ENCODE peak calls at places on chromosomes 5 and 9, in four cellular contexts. One of them, this sample, is unnamed.

GRCh38 chr5:83827111-83827541 is 106.5 kb upstream of the HAPLN1 start:
- DNase-seq in small intestine: no peak
- DNase-seq in thyroid gland: no peak
- DNase-seq in CD8-positive, alpha-beta T cell: no peak
- DNase-seq in this sample: no peak

GRCh38 chr9:77475641-77476473 is 172.3 kb downstream of the GNA14 start:
- DNase-seq in small intestine: no peak
- DNase-seq in thyroid gland: no peak
- DNase-seq in CD8-positive, alpha-beta T cell: no peak
- DNase-seq in this sample: peak; percentile 63

GRCh38 chr5:151745071-151745705 is 13.2 kb downstream of the ATOX1 start:
- DNase-seq in small intestine: no peak
- DNase-seq in thyroid gland: peak; percentile 97
- DNase-seq in CD8-positive, alpha-beta T cell: no peak
- DNase-seq in this sample: no peak

GRCh38 chr9:121399883-121400607 is 30.0 kb upstream of the STOM start:
- DNase-seq in small intestine: peak; percentile 77
- DNase-seq in thyroid gland: no peak
- DNase-seq in CD8-positive, alpha-beta T cell: no peak
- DNase-seq in this sample: peak; percentile 57

GRCh38 chr5:172777381-172778222 is 6.6 kb upstream of the DUSP1 start:
- DNase-seq in small intestine: peak; percentile 96
- DNase-seq in thyroid gland: peak; percentile 60
- DNase-seq in CD8-positive, alpha-beta T cell: peak; percentile 69
- DNase-seq in this sample: peak; percentile 64

GRCh38 chr9:113570749-113571711 is 107.5 kb downstream of the RGS3 start:
- DNase-seq in small intestine: no peak
- DNase-seq in thyroid gland: no peak
- DNase-seq in CD8-positive, alpha-beta T cell: no peak
- DNase-seq in this sample: no peak

GRCh38 chr5:124480022-124480421 is 266.4 kb downstream of the ZNF608 start:
- DNase-seq in small intestine: no peak
- DNase-seq in thyroid gland: no peak
- DNase-seq in CD8-positive, alpha-beta T cell: no peak
- DNase-seq in this sample: no peak

GRCh38 chr9:35164711-35165110 is 2.9 kb downstream of the UNC13B start:
- DNase-seq in small intestine: no peak
- DNase-seq in thyroid gland: no peak
- DNase-seq in CD8-positive, alpha-beta T cell: no peak
- DNase-seq in this sample: no peak

GRCh38 chr9:123072407-123072995 is 39.0 kb downstream of the GPR21 start:
- DNase-seq in small intestine: no peak
- DNase-seq in thyroid gland: no peak
- DNase-seq in CD8-positive, alpha-beta T cell: no peak
- DNase-seq in this sample: no peak

GRCh38 chr9:123074627-123075026 is 41.2 kb downstream of the GPR21 start:
- DNase-seq in small intestine: no peak
- DNase-seq in thyroid gland: no peak
- DNase-seq in CD8-positive, alpha-beta T cell: no peak
- DNase-seq in this sample: no peak

GRCh38 chr9:123070210-123070609 is 36.7 kb downstream of the GPR21 start:
- DNase-seq in small intestine: no peak
- DNase-seq in thyroid gland: no peak
- DNase-seq in CD8-positive, alpha-beta T cell: no peak
- DNase-seq in this sample: no peak

GRCh38 chr9:123073441-123073840 is 40.0 kb downstream of the GPR21 start:
- DNase-seq in small intestine: no peak
- DNase-seq in thyroid gland: no peak
- DNase-seq in CD8-positive, alpha-beta T cell: no peak
- DNase-seq in this sample: no peak

GRCh38 chr9:123073991-123074422 is 40.5 kb downstream of the GPR21 start:
- DNase-seq in small intestine: no peak
- DNase-seq in thyroid gland: no peak
- DNase-seq in CD8-positive, alpha-beta T cell: no peak
- DNase-seq in this sample: no peak
- H3K4me1 ChIP-seq in small intestine: no peaks in the 10 kb centered on the region
- H3K4me1 ChIP-seq in thyroid gland: peaks cover 26% of the 10 kb centered on the region
- H3K4me1 ChIP-seq in CD8-positive, alpha-beta T cell: no peaks in the 10 kb centered on the region
- H3K4me1 ChIP-seq in this sample: no peaks in the 10 kb centered on the region

GRCh38 chr9:20608582-20608981 is 13.7 kb downstream of the MLLT3 start:
- DNase-seq in small intestine: no peak
- DNase-seq in thyroid gland: no peak
- DNase-seq in CD8-positive, alpha-beta T cell: no peak
- DNase-seq in this sample: no peak
- H3K4me1 ChIP-seq in small intestine: peaks cover 2% of the 10 kb centered on the region
- H3K4me1 ChIP-seq in thyroid gland: peaks cover 47% of the 10 kb centered on the region
- H3K4me1 ChIP-seq in CD8-positive, alpha-beta T cell: peaks cover 38% of the 10 kb centered on the region
- H3K4me1 ChIP-seq in this sample: no peaks in the 10 kb centered on the region

GRCh38 chr9:7402704-7403389 is 396.7 kb downstream of the DMAC1 start:
- DNase-seq in small intestine: no peak
- DNase-seq in thyroid gland: no peak
- DNase-seq in CD8-positive, alpha-beta T cell: no peak
- DNase-seq in this sample: no peak
- H3K4me1 ChIP-seq in small intestine: no peaks in the 10 kb centered on the region
- H3K4me1 ChIP-seq in thyroid gland: no peaks in the 10 kb centered on the region
- H3K4me1 ChIP-seq in CD8-positive, alpha-beta T cell: no peaks in the 10 kb centered on the region
- H3K4me1 ChIP-seq in this sample: no peaks in the 10 kb centered on the region

GRCh38 chr5:74389531-74390305 is 250.8 kb downstream of the ENC1 start:
- DNase-seq in small intestine: no peak
- DNase-seq in thyroid gland: no peak
- DNase-seq in CD8-positive, alpha-beta T cell: no peak
- DNase-seq in this sample: no peak
- H3K4me1 ChIP-seq in small intestine: peaks cover 2% of the 10 kb centered on the region
- H3K4me1 ChIP-seq in thyroid gland: no peaks in the 10 kb centered on the region
- H3K4me1 ChIP-seq in CD8-positive, alpha-beta T cell: no peaks in the 10 kb centered on the region
- H3K4me1 ChIP-seq in this sample: no peaks in the 10 kb centered on the region

DNA sequence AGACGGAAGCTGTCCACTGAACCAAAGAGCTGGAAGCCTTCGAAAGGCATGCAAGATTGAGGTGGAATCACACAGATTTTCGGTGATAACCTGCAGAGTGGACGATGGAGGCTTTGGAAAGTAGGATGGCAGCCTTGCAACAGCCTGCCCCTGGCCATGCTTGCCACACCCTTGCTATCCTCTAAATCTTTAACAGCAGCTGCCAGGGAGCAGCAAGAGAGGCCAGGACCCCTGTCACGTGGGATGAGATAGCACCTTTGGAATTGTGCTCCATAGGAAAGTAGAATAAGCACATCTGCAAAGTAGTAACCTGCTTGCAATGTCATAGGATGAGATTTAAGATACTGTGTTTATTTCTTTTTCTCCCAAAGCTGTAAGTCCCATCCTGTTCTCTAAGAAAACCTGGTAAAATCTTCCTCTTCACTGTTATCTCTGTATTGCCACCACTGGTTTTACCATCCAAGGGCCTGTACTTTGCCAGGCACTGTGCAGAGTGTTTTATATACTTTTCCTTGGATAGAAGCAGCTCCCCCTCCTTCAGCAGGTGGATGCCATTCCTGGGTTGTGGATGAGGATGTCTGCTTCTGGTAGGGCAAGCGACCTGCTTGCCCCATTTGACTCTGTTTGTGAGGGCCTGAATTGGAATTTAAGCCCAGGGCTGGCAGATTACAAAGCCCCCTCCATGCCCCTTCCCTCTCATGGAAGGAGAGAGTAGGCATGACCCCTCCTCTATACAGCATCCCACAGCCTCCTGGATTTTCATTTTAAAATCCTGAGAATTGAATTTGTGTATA is 10.1 kb downstream of the TRIO start:
- DNase-seq in small intestine: peak; percentile 24
- DNase-seq in thyroid gland: no peak
- DNase-seq in CD8-positive, alpha-beta T cell: no peak
- DNase-seq in this sample: no peak
- H3K4me1 ChIP-seq in small intestine: peaks cover 24% of the 10 kb centered on the region
- H3K4me1 ChIP-seq in thyroid gland: no peaks in the 10 kb centered on the region
- H3K4me1 ChIP-seq in CD8-positive, alpha-beta T cell: no peaks in the 10 kb centered on the region
- H3K4me1 ChIP-seq in this sample: no peaks in the 10 kb centered on the region